ENCODE peak calls at places on chromosomes 1 and 21, in four cellular contexts. P is GM12878, V is K562, Q is HepG2. M is an unnamed sample.

GRCh38 chr1:94926365-94926914 is 470 bp downstream of the CNN3 start:
- DNase-seq in P (no peak), V (no peak), Q (peak), M (peak)

GRCh38 chr21:16193758-16194606 is 464.2 kb downstream of the USP25 start:
- DNase-seq in P (no peak), V (no peak), Q (no peak), M (peak)

GRCh38 chr1:1337793-1338147 is 6.7 kb downstream of the TAS1R3 start:
- DNase-seq in P (no peak), V (peak), Q (no peak), M (peak)

GRCh38 chr1:37657620-37658412 is 23.1 kb upstream of the RSPO1 start:
- DNase-seq in P (no peak), V (no peak), Q (peak), M (no peak)

GRCh38 chr1:95257758-95258157 is 23.7 kb downstream of the RWDD3 start:
- DNase-seq in P (no peak), V (no peak), Q (peak), M (no peak)

GRCh38 chr1:54012862-54013261 is 5.1 kb downstream of the LDLRAD1 start:
- DNase-seq in P (no peak), V (no peak), Q (no peak), M (no peak)

GRCh38 chr1:6519935-6520621 is 28.6 kb upstream of the PLEKHG5 start:
- DNase-seq in P (no peak), V (peak), Q (no peak), M (peak)

GRCh38 chr21:44896561-44897286 is 23.2 kb upstream of the PTTG1IP start:
- DNase-seq in P (no peak), V (no peak), Q (no peak), M (no peak)

GRCh38 chr1:228393268-228393699 is 13.4 kb downstream of the TRIM11 start:
- DNase-seq in P (no peak), V (no peak), Q (peak), M (no peak)
- TF ChIP-seq ETV6 in P (no peak), V (no peak), Q (no peak), M (no peak)

GRCh38 chr21:17389311-17389710 is 123.5 kb upstream of the CXADR start:
- DNase-seq in P (no peak), V (no peak), Q (no peak), M (no peak)

GRCh38 chr21:17390575-17390974 is 122.3 kb upstream of the CXADR start:
- DNase-seq in P (no peak), V (no peak), Q (no peak), M (no peak)

GRCh38 chr21:17388226-17388625 is 124.6 kb upstream of the CXADR start:
- DNase-seq in P (no peak), V (no peak), Q (no peak), M (no peak)

GRCh38 chr21:17387030-17387617 is 125.7 kb upstream of the CXADR start:
- DNase-seq in P (peak), V (peak), Q (peak), M (peak)

DNA sequence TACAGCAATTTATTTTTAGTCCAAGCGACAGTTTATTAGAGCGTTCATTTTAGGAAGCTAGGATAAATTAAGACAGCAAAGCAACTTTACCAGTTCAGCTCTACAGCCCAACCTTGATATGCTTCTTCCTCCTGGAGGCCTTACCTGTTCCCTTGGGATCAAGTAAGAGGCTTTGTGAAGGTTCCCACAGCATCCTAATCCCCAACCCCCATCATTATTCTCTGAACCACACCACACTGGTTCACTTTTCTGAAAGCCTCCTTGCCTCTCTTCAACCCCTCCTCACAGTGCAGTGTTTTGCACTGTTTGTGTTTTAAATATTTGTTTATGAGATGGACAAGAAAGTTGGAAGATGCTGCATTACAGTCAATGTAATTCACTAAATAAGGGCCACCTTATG is 126.3 kb upstream of the CXADR start:
- DNase-seq in P (no peak), V (no peak), Q (no peak), M (no peak)
- TF ChIP-seq TCF7 in P (no peak), V (no peak), Q (no peak), M (no peak)

GRCh38 chr1:152182431-152182830 is 23.4 kb upstream of the RPTN start:
- DNase-seq in P (no peak), V (no peak), Q (no peak), M (no peak)
- TF ChIP-seq NR2C2 in P (no peak), V (no peak), Q (no peak), M (no peak)

GRCh38 chr21:36810443-36810842 is 111.5 kb downstream of the SIM2 start:
- DNase-seq in P (no peak), V (no peak), Q (no peak), M (no peak)
- TF ChIP-seq ETV6 in P (no peak), V (no peak), Q (no peak), M (no peak)

GRCh38 chr1:230316864-230317745 is 109.0 kb downstream of the PGBD5 start:
- DNase-seq in P (no peak), V (no peak), Q (no peak), M (no peak)
- TF ChIP-seq TCF7 in P (no peak), V (no peak), Q (no peak), M (no peak)

GRCh38 chr1:207903767-207904166 is 7.2 kb downstream of the CD34 start:
- DNase-seq in P (no peak), V (no peak), Q (no peak), M (no peak)
- TF ChIP-seq NR2C2 in P (no peak), V (no peak), Q (no peak), M (no peak)

DNA sequence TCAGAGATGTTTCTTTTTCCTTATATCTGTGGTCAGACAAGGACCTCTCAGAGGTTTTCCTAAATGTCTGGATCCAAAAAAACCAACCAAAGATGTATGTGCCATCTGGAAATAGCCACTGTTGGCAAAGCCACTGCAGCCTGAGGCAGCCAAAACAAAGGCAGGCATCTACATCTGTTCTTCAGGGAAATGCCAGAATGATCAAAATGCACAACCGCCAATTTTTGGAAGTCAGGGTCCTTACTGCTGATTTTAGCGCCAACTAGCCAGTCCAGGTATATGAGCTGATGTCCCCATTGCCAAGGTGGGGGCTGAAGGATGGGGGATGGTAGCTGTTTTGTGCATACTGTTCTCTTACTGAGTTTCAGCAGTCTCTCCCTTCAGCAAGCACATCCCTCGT is 45.9 kb downstream of the SYT14 start:
- DNase-seq in P (no peak), V (no peak), Q (no peak), M (no peak)
- TF ChIP-seq ETV6 in P (no peak), V (no peak), Q (no peak), M (no peak)

DNA sequence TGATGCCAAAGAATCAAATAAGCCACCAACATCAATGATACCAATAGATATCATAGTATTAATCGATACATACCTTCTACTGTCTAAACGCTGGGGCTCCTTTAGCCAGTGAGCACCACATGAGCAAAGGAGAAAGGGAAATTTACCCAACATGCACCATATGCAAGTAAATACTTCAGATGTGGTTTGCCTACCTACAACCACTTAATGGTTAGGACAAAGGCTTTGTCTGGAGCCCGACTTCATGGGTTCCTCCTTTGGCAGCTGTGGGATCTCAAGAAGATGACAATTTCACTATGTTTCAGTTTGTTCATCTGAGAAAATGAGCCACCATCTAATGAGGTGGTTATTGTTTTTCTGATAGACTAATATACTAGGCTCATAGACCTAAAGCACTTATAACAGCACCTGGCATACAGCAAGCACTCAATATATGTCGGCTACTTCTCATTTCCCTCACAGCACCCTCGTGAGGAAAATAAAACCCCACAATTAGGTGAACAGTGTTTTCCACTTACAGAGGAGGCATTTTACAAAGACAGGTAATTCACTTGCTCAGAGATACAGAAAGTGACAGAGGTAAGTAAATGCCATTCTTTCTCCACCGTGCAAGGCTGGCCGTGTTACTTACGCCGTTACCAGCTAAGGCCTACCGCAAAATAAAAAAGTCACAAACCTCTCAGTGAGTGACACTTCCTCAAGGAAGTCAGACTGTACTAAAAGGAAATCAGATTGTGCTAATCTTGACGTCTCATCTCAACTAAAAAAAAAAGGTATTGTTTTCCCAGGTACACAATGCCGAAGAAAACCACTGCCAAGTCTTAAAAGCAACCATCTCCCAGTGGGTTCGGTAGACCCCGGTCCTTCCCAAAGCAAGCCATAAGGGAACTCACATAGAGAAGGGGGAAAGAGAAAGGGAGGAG is 1.6 kb downstream of the TTC13 start:
- DNase-seq in P (no peak), V (no peak), Q (no peak), M (no peak)
- TF ChIP-seq TCF7 in P (no peak), V (no peak), Q (no peak), M (no peak)

GRCh38 chr1:41870076-41870562 is 48.6 kb downstream of the HIVEP3 start:
- DNase-seq in P (no peak), V (peak), Q (no peak), M (no peak)
- TF ChIP-seq NR2C2 in P (no peak), V (no peak), Q (no peak), M (no peak)

M was measured in WTC11.